ENCODE peak calls at places on chromosomes 5 and 9, in seven cellular contexts. M is NB4; V is activated T-helper 1 cell treated with anti-CD3 and anti-CD28 coated beads, Interleukin-12 subunit alpha, Interleukin-12 subunit beta, Interleukin-2, Interleukin-4 antibody, amounts not matched to agents 30 ng/mL and 10 ng/mL and 1 ng/mL, durations not matched to agents 14 hours and 24 hours and 36 hours; S is mucosa of gallbladder; C is GDM1; P is T-helper 1 cell; F is neural progenitor cell. U is an unnamed sample.

GRCh38 chr9:137390553-137391410 is 32.2 kb downstream of the EXD3 start:
- DNase-seq in F (no peak), S (no peak), V (no peak), M (peak; percentile 19), C (no peak), P (no peak), U (no peak)

GRCh38 chr9:27888661-27889295 is 315.5 kb upstream of the C9orf72 start:
- DNase-seq in V (no peak), P (no peak), M (peak; percentile 51), C (no peak), F (no peak), S (no peak), U (no peak)

GRCh38 chr5:33315170-33315569 is 125.6 kb upstream of the TARS1 start:
- DNase-seq in S (no peak), F (no peak), P (no peak), M (no peak), C (no peak), V (no peak), U (no peak)

GRCh38 chr5:95730730-95731570 is at the start of gene RHOBTB3:
- DNase-seq in S (peak; percentile 84), C (peak; percentile 64), V (peak; percentile 3), M (peak; percentile 87), F (peak; percentile 89), P (peak; percentile 24), U (no peak)

GRCh38 chr9:109409998-109410397 is 88.1 kb downstream of the PTPN3 start:
- DNase-seq in S (no peak), M (no peak), V (no peak), C (no peak), P (no peak), F (peak; percentile 61), U (no peak)

GRCh38 chr9:72925126-72925810 is 27.6 kb downstream of the ALDH1A1 start:
- DNase-seq in M (peak; percentile 46), P (no peak), S (no peak), V (no peak), C (no peak), F (no peak), U (no peak)

GRCh38 chr9:134423757-134424156 is 97.5 kb downstream of the RXRA start:
- DNase-seq in C (no peak), M (no peak), S (no peak), F (no peak), V (no peak), P (no peak), U (no peak)

GRCh38 chr5:116964438-116964837 is 389.8 kb upstream of the SEMA6A start:
- DNase-seq in M (no peak), C (no peak), P (no peak), V (no peak), F (no peak), S (no peak), U (no peak)

GRCh38 chr5:176693477-176693851 is 46.2 kb downstream of the TSPAN17 start:
- DNase-seq in M (peak; percentile 88), V (no peak), S (no peak), C (no peak), P (no peak), F (no peak), U (no peak)

GRCh38 chr5:121156565-121156964 is 692.5 kb downstream of the PRR16 start:
- DNase-seq in M (no peak), P (no peak), S (no peak), C (no peak), V (no peak), F (peak; percentile 13), U (no peak)

GRCh38 chr5:163503106-163504090 is 2.0 kb upstream of the MAT2B start:
- DNase-seq in F (peak; percentile 74), M (peak; percentile 90), S (peak; percentile 62), C (peak; percentile 74), P (peak; percentile 8), V (peak; percentile 27), U (peak; percentile 10)

GRCh38 chr9:79655571-79655970 is 83.8 kb downstream of the TLE4 start:
- DNase-seq in V (no peak), F (no peak), C (no peak), S (no peak), M (no peak), P (no peak), U (no peak)

GRCh38 chr5:73380052-73380451 is 68.5 kb downstream of the FOXD1 start:
- DNase-seq in M (no peak), P (no peak), C (no peak), S (no peak), V (no peak), F (no peak), U (no peak)

GRCh38 chr5:66498791-66499207 is 97.4 kb upstream of the MAST4 start:
- DNase-seq in P (no peak), C (no peak), F (peak; percentile 7), M (peak; percentile 13), S (no peak), V (no peak), U (no peak)

GRCh38 chr5:150599917-150600511 is 40.4 kb upstream of the SYNPO start:
- DNase-seq in C (no peak), P (no peak), F (no peak), V (no peak), S (peak; percentile 70), M (no peak), U (no peak)

GRCh38 chr5:170861855-170862766 is at the start of gene RANBP17:
- DNase-seq in M (no peak), F (peak; percentile 91), C (peak; percentile 55), P (no peak), V (no peak), S (peak; percentile 40), U (peak; percentile 70)

GRCh38 chr5:133287500-133287899 is 235.7 kb downstream of the HSPA4 start:
- DNase-seq in C (no peak), S (no peak), M (peak; percentile 50), P (peak; percentile 21), F (peak; percentile 75), V (no peak), U (no peak)

GRCh38 chr5:157816682-157817268 is 42.2 kb downstream of the CLINT1 start:
- DNase-seq in C (no peak), M (peak; percentile 21), S (no peak), V (no peak), F (no peak), P (no peak), U (no peak)

GRCh38 chr5:88888291-88888690 is 5.3 kb upstream of the MEF2C start:
- DNase-seq in C (no peak), F (no peak), V (no peak), P (no peak), M (no peak), S (no peak), U (no peak)

GRCh38 chr5:122435738-122436137 is 123.7 kb downstream of the SNCAIP start:
- DNase-seq in S (no peak), M (no peak), F (no peak), P (no peak), C (no peak), V (no peak), U (no peak)

GRCh38 chr5:80231693-80232092 is 24.2 kb downstream of the SERINC5 start:
- DNase-seq in P (no peak), S (no peak), M (no peak), F (no peak), V (no peak), C (no peak), U (no peak)

GRCh38 chr5:96844476-96844990 is 31.8 kb upstream of the ERAP2 start:
- DNase-seq in V (no peak), M (peak; percentile 71), S (no peak), F (no peak), P (no peak), C (no peak), U (no peak)

GRCh38 chr9:88230612-88231011 is 92.3 kb upstream of the SPATA31C2 start:
- DNase-seq in C (no peak), S (no peak), F (no peak), M (no peak), V (no peak), P (no peak), U (no peak)

GRCh38 chr9:17004500-17004899 is 130.3 kb upstream of the CNTLN start:
- DNase-seq in S (no peak), P (no peak), F (no peak), C (no peak), V (no peak), M (no peak), U (no peak)

GRCh38 chr5:132258102-132259060 is 885 bp downstream of the PDLIM4 start:
- DNase-seq in F (no peak), P (no peak), M (no peak), S (no peak), C (no peak), V (no peak), U (no peak)

GRCh38 chr9:33737811-33738606 is 57.4 kb upstream of the PRSS3 start:
- DNase-seq in P (no peak), S (peak; percentile 51), C (peak; percentile 45), M (peak; percentile 81), V (no peak), F (peak; percentile 79), U (no peak)

GRCh38 chr5:134242146-134242545 is 16.3 kb upstream of the PPP2CA start:
- DNase-seq in S (peak; percentile 40), P (no peak), F (no peak), M (no peak), C (no peak), V (no peak), U (no peak)

GRCh38 chr9:107094370-107094769 is 188.7 kb upstream of the RAD23B start:
- DNase-seq in S (no peak), P (no peak), M (no peak), V (no peak), F (no peak), C (no peak), U (no peak)

GRCh38 chr9:135167839-135168378 is 80.4 kb downstream of the OLFM1 start:
- DNase-seq in V (no peak), F (no peak), C (no peak), S (no peak), M (no peak), P (no peak), U (no peak)

GRCh38 chr5:163943546-163943945 is 438.1 kb downstream of the MAT2B start:
- DNase-seq in S (no peak), C (no peak), P (no peak), M (no peak), F (no peak), V (no peak), U (no peak)

GRCh38 chr9:6106576-6107339 is 91.3 kb upstream of the RANBP6 start:
- DNase-seq in P (no peak), C (peak; percentile 32), V (no peak), F (peak; percentile 65), S (peak; percentile 15), M (peak; percentile 93), U (peak; percentile 2)

GRCh38 chr5:9059920-9060691 is 485.8 kb downstream of the SEMA5A start:
- DNase-seq in V (no peak), S (no peak), C (no peak), F (no peak), M (no peak), P (no peak), U (no peak)

GRCh38 chr9:136863623-136864273 is 2.4 kb downstream of the EDF1 start:
- DNase-seq in V (no peak), C (no peak), P (no peak), M (no peak), S (no peak), F (no peak), U (no peak)

GRCh38 chr9:38036359-38037084 is 32.5 kb downstream of the SHB start:
- DNase-seq in M (peak; percentile 24), S (no peak), C (no peak), P (no peak), F (no peak), V (no peak), U (no peak)

GRCh38 chr5:132253452-132254320 is 3.8 kb upstream of the PDLIM4 start:
- DNase-seq in P (no peak), C (no peak), M (no peak), V (no peak), S (no peak), F (no peak), U (no peak)

GRCh38 chr9:18385676-18386075 is 88.3 kb upstream of the ADAMTSL1 start:
- DNase-seq in F (no peak), P (no peak), V (no peak), M (no peak), C (no peak), S (no peak), U (no peak)

GRCh38 chr9:117747571-117747970 is 43.4 kb downstream of the TLR4 start:
- DNase-seq in V (no peak), C (no peak), F (no peak), S (no peak), M (no peak), P (no peak), U (no peak)

U was measured in KG1.